ENCODE peak calls at places on chromosome 19, in four cellular contexts. One of them, this sample, is unnamed.

GRCh38 chr19:20422616-20423205 is 142.9 kb downstream of the ZNF737 start:
- DNase-seq in AG10803: peak; percentile 3
- DNase-seq in GM12865: no peak
- DNase-seq in GM06990: no peak
- DNase-seq in this sample: no peak

GRCh38 chr19:55118401-55118991 is 1.1 kb upstream of the PPP1R12C start:
- DNase-seq in GM12865: peak; percentile 41
- DNase-seq in AG10803: peak; percentile 30
- DNase-seq in GM06990: no peak
- DNase-seq in this sample: peak; percentile 50

GRCh38 chr19:28542394-28543243 is 670.3 kb downstream of the UQCRFS1 start:
- DNase-seq in AG10803: no peak
- DNase-seq in GM12865: no peak
- DNase-seq in GM06990: peak; percentile 4
- DNase-seq in this sample: no peak

GRCh38 chr19:44626067-44626624 is 12.8 kb downstream of the IGSF23 start:
- DNase-seq in GM06990: no peak
- DNase-seq in AG10803: peak; percentile 98
- DNase-seq in GM12865: no peak
- DNase-seq in this sample: no peak

GRCh38 chr19:16327911-16328823 is 3.5 kb downstream of the KLF2 start:
- DNase-seq in GM06990: peak; percentile 47
- DNase-seq in AG10803: peak; percentile 93
- DNase-seq in GM12865: peak; percentile 78
- DNase-seq in this sample: peak; percentile 65

GRCh38 chr19:51697169-51697776 is 4.1 kb downstream of the SPACA6 start:
- DNase-seq in AG10803: no peak
- DNase-seq in GM12865: no peak
- DNase-seq in GM06990: no peak
- DNase-seq in this sample: no peak

GRCh38 chr19:39843919-39844793 is 2.0 kb downstream of the FBL start:
- DNase-seq in GM12865: peak; percentile 73
- DNase-seq in GM06990: no peak
- DNase-seq in AG10803: peak; percentile 60
- DNase-seq in this sample: peak; percentile 30

GRCh38 chr19:2691951-2692350 is 10.5 kb downstream of the GNG7 start:
- DNase-seq in GM12865: no peak
- DNase-seq in AG10803: no peak
- DNase-seq in GM06990: no peak
- DNase-seq in this sample: no peak

GRCh38 chr19:3401004-3401768 is 34.8 kb downstream of the NFIC start:
- DNase-seq in AG10803: no peak
- DNase-seq in GM06990: no peak
- DNase-seq in GM12865: no peak
- DNase-seq in this sample: no peak

GRCh38 chr19:52946322-52947310 is 16.1 kb downstream of the ZNF816 start:
- DNase-seq in GM12865: no peak
- DNase-seq in GM06990: no peak
- DNase-seq in AG10803: no peak
- DNase-seq in this sample: no peak

GRCh38 chr19:39401549-39402416 is 4.9 kb upstream of the ZFP36 start:
- DNase-seq in GM12865: peak; percentile 89
- DNase-seq in GM06990: peak; percentile 75
- DNase-seq in AG10803: peak; percentile 61
- DNase-seq in this sample: peak; percentile 95

GRCh38 chr19:23957660-23958281 is 43.1 kb downstream of the ZNF726 start:
- DNase-seq in GM06990: no peak
- DNase-seq in GM12865: no peak
- DNase-seq in AG10803: peak; percentile 55
- DNase-seq in this sample: no peak

GRCh38 chr19:55549500-55550320 is 4.4 kb upstream of the SBK3 start:
- DNase-seq in AG10803: peak; percentile 93
- DNase-seq in GM12865: no peak
- DNase-seq in GM06990: no peak
- DNase-seq in this sample: no peak

GRCh38 chr19:50427997-50428425 is 4.7 kb upstream of the MYBPC2 start:
- DNase-seq in GM12865: peak; percentile 82
- DNase-seq in AG10803: peak; percentile 69
- DNase-seq in GM06990: peak; percentile 81
- DNase-seq in this sample: no peak

GRCh38 chr19:8069116-8069973 is 16.8 kb downstream of the CCL25 start:
- DNase-seq in GM06990: no peak
- DNase-seq in AG10803: no peak
- DNase-seq in GM12865: peak; percentile 56
- DNase-seq in this sample: peak; percentile 48
- TF ChIP-seq CTCF in GM06990: peak; percentile 74
- TF ChIP-seq CTCF in AG10803: peak; percentile 45
- TF ChIP-seq CTCF in GM12865: peak; percentile 72
- TF ChIP-seq CTCF in this sample: peak; percentile 95

DNA sequence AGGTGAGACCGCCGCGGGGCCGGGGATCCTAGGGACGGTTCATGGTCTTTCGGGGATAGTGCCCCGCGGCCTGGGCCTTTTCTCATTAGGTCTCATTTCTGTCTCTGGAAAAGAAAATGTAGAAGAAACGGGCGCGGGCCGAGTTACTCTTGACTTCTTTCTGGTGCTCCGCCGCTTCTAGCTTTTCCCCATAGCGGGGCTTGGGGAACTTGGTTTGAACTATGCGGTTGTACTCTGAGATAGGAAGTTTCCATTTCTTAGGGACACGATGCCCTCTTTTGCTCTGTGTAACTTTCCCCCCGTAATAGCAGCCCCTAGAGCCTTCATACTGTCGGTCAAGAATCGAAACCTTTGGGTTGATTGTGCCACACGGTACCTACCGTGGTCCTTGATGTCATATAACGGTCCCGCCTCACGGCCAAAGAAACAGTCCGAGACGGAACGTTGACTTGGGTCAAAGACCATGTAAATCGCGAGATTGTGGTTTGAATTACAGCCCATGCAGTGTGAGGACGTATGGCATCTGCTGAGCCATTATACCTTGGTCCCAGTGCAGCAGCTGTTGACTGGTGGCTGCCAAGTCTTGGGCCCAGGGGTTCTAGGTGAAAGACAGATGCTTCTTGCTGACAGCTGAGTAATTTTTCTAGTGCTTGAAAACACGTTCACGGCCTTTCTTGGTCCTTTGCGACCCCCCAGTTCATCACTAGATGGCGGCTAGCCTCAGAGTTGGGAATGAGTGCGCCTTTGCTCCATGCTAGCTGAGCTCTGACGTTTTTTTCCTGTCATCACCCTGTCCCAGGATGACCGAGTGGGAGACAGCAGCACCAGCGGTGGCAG is 487 bp downstream of the RPS5 start:
- DNase-seq in AG10803: no peak
- DNase-seq in GM06990: no peak
- DNase-seq in GM12865: no peak
- DNase-seq in this sample: no peak
- TF ChIP-seq CTCF in AG10803: no peak
- TF ChIP-seq CTCF in GM06990: peak; percentile 30
- TF ChIP-seq CTCF in GM12865: no peak
- TF ChIP-seq CTCF in this sample: no peak

GRCh38 chr19:18683109-18683954 is at the start of gene CRTC1:
- DNase-seq in AG10803: peak; percentile 77
- DNase-seq in GM12865: peak; percentile 93
- DNase-seq in GM06990: peak; percentile 91
- DNase-seq in this sample: peak; percentile 85
- TF ChIP-seq CTCF in AG10803: no peak
- TF ChIP-seq CTCF in GM12865: no peak
- TF ChIP-seq CTCF in GM06990: no peak
- TF ChIP-seq CTCF in this sample: no peak

GRCh38 chr19:6057651-6058365 is 52.5 kb downstream of the RFX2 start:
- DNase-seq in GM12865: no peak
- DNase-seq in GM06990: no peak
- DNase-seq in AG10803: no peak
- DNase-seq in this sample: no peak
- TF ChIP-seq CTCF in GM12865: no peak
- TF ChIP-seq CTCF in GM06990: no peak
- TF ChIP-seq CTCF in AG10803: peak; percentile 24
- TF ChIP-seq CTCF in this sample: no peak

GRCh38 chr19:12527034-12527836 is 24.0 kb downstream of the ZNF564 start:
- DNase-seq in GM06990: no peak
- DNase-seq in AG10803: peak; percentile 26
- DNase-seq in GM12865: peak; percentile 40
- DNase-seq in this sample: peak; percentile 22

GRCh38 chr19:12526542-12526941 is 24.7 kb downstream of the ZNF564 start:
- DNase-seq in GM06990: no peak
- DNase-seq in GM12865: no peak
- DNase-seq in AG10803: no peak
- DNase-seq in this sample: no peak

GRCh38 chr19:12521996-12522395 is 29.3 kb downstream of the ZNF564 start:
- DNase-seq in AG10803: no peak
- DNase-seq in GM12865: peak; percentile 26
- DNase-seq in GM06990: no peak
- DNase-seq in this sample: peak; percentile 45
- TF ChIP-seq CTCF in AG10803: no peak
- TF ChIP-seq CTCF in GM12865: no peak
- TF ChIP-seq CTCF in GM06990: no peak
- TF ChIP-seq CTCF in this sample: peak; percentile 14

GRCh38 chr19:33029746-33030303 is 34.9 kb downstream of the RHPN2 start:
- DNase-seq in GM12865: no peak
- DNase-seq in AG10803: no peak
- DNase-seq in GM06990: no peak
- DNase-seq in this sample: no peak

GRCh38 chr19:33022472-33023116 is 42.1 kb downstream of the RHPN2 start:
- DNase-seq in GM12865: no peak
- DNase-seq in GM06990: no peak
- DNase-seq in AG10803: no peak
- DNase-seq in this sample: no peak

DNA sequence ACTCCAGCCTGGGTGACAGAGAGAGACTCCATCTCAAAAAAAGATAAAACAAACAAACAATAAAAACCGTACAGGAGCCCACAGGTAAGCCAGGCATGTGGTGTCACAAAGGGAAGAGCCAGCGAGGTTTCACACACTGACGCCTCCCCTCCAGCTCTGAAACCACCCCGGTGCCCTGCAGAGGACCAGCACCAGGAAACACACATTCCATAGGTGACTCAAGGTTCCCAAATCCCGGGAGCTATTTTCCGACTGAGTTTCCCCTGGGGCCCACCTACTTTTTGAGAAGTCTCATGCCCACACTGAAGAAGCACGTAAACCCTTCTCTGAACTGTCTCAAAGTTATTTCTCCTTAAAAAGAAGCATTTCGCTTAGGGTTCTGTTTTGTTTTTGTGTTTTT is 40.3 kb downstream of the RHPN2 start:
- DNase-seq in GM12865: no peak
- DNase-seq in AG10803: no peak
- DNase-seq in GM06990: no peak
- DNase-seq in this sample: no peak
- TF ChIP-seq CTCF in GM12865: no peak
- TF ChIP-seq CTCF in AG10803: no peak
- TF ChIP-seq CTCF in GM06990: no peak
- TF ChIP-seq CTCF in this sample: no peak

This sample was measured in activated CD8-positive, alpha-beta T cell treated with anti-CD3 and anti-CD28 coated beads for 36 hours.